ENCODE peak calls at places on chromosomes 5 and 9, in ten cellular contexts. R is heart left ventricle; P is cardiac muscle cell; K is CD4-positive, CD25-positive, alpha-beta regulatory T cell; C is uterus; S is right cardiac atrium; X is substantia nigra; J is thyroid gland; G is mesenchymal stem cell; E is breast epithelium. Z is an unnamed sample.
A peak's percentile ranks its signal among the peaks of the same experiment; 100 is the strongest.

GRCh38 chr5:135833961-135834638 is 363 bp upstream of the SLC25A48 start:
- DNase-seq in R (no peak), P (no peak), K (no peak), C (no peak), S (no peak), X (no peak), J (no peak), G (peak; percentile 44), E (no peak), Z (no peak)

GRCh38 chr9:113809192-113809482 is 67.0 kb upstream of the ZNF618 start:
- DNase-seq in R (no peak), P (no peak), K (no peak), C (no peak), S (no peak), X (no peak), J (no peak), G (no peak), E (no peak), Z (no peak)

GRCh38 chr9:124632077-124632621 is 125.0 kb upstream of the NR5A1 start:
- DNase-seq in R (no peak), P (peak; percentile 76), K (no peak), C (no peak), S (no peak), X (no peak), J (no peak), G (peak; percentile 46), E (no peak), Z (no peak)

GRCh38 chr5:168434746-168435321 is 51.4 kb upstream of the RARS1 start:
- DNase-seq in R (no peak), P (no peak), K (no peak), C (no peak), S (no peak), X (no peak), J (no peak), G (no peak), E (no peak), Z (no peak)

GRCh38 chr5:137115152-137115551 is 384.0 kb downstream of the SPOCK1 start:
- DNase-seq in R (no peak), P (no peak), K (no peak), C (no peak), S (no peak), X (no peak), J (no peak), G (no peak), E (no peak), Z (no peak)

GRCh38 chr5:173866249-173867172 is 21.6 kb upstream of the CPEB4 start:
- DNase-seq in R (no peak), P (no peak), K (no peak), C (no peak), S (peak; percentile 29), X (peak; percentile 72), J (no peak), G (no peak), E (no peak), Z (no peak)

GRCh38 chr9:137267933-137268355 is 9.6 kb upstream of the TOR4A start:
- DNase-seq in R (no peak), P (no peak), K (no peak), C (no peak), S (no peak), X (no peak), J (no peak), G (peak; percentile 79), E (no peak), Z (no peak)

GRCh38 chr5:72035831-72036230 is 71.4 kb upstream of the MAP1B start:
- DNase-seq in R (no peak), P (no peak), K (no peak), C (no peak), S (no peak), X (no peak), J (no peak), G (no peak), E (no peak), Z (no peak)

GRCh38 chr9:115278241-115279035 is 160.5 kb upstream of the TNC start:
- DNase-seq in R (no peak), P (no peak), K (no peak), C (no peak), S (no peak), X (no peak), J (no peak), G (no peak), E (no peak), Z (no peak)

GRCh38 chr9:127936347-127936852 is 1.3 kb downstream of the DPM2 start:
- DNase-seq in R (no peak), P (no peak), K (no peak), C (no peak), S (peak; percentile 13), X (no peak), J (no peak), G (no peak), E (no peak), Z (no peak)

GRCh38 chr9:30796806-30797205 is 1587.6 kb upstream of the ACO1 start:
- DNase-seq in R (no peak), P (no peak), K (no peak), C (no peak), S (no peak), X (no peak), J (no peak), G (no peak), E (no peak), Z (no peak)

GRCh38 chr5:75040973-75041372 is 11.4 kb downstream of the GCNT4 start:
- DNase-seq in R (no peak), P (peak; percentile 92), K (no peak), C (no peak), S (no peak), X (no peak), J (no peak), G (no peak), E (no peak), Z (peak; percentile 24)

GRCh38 chr9:91001146-91001611 is 199.6 kb downstream of the SYK start:
- DNase-seq in R (no peak), P (peak; percentile 31), K (no peak), C (no peak), S (no peak), X (no peak), J (peak; percentile 73), G (no peak), E (peak; percentile 87), Z (peak; percentile 99)

GRCh38 chr9:21831841-21832509 is 29.5 kb downstream of the MTAP start:
- DNase-seq in R (no peak), P (peak; percentile 78), K (no peak), C (no peak), S (no peak), X (no peak), J (no peak), G (peak; percentile 100), E (no peak), Z (peak; percentile 95)

GRCh38 chr5:37015795-37016666 is 139.5 kb downstream of the NIPBL start:
- DNase-seq in R (no peak), P (peak; percentile 25), K (no peak), C (no peak), S (no peak), X (no peak), J (no peak), G (no peak), E (no peak), Z (peak; percentile 8)

GRCh38 chr5:81140942-81141341 is 92.2 kb upstream of the CKMT2 start:
- DNase-seq in R (peak; percentile 45), P (peak; percentile 64), K (no peak), C (peak; percentile 23), S (peak; percentile 60), X (no peak), J (no peak), G (peak; percentile 26), E (no peak), Z (no peak)

DNA sequence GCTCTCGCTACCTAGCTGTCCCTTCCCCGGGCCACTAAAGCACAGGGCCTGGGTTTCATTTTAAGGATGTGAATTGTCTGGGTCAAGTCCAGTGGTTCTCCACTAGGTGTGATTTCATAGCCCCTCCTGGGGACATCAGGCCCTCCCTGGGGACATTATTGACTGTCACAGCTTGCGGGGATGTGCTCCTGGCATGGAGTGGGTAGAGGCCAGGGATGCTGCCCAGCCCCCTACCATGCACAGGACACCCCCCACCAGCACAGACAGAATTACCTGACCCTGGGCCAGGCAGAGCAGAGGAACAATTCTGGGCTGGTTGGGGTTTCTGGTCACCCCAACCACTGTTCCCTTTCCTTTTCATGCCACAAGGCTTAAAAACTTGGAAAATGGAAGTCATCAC is 4.1 kb downstream of the FAM78A start:
- DNase-seq in R (no peak), P (no peak), K (no peak), C (no peak), S (no peak), X (no peak), J (no peak), G (no peak), E (no peak), Z (no peak)
- H3K27ac ChIP-seq in R (peak overlapping the region; percentile 88), P (peak overlapping the region; percentile 5), K (peak overlapping the region; percentile 90), C (peak overlapping the region; percentile 49), S (peak overlapping the region; percentile 89), X (peak overlapping the region; percentile 45), J (peak overlapping the region; percentile 56), G (no peak overlapping the region), E (no peak overlapping the region), Z (no peak overlapping the region)

GRCh38 chr5:149143470-149143869 is 2.2 kb downstream of the ABLIM3 start:
- DNase-seq in R (no peak), P (peak; percentile 93), K (no peak), C (peak; percentile 60), S (no peak), X (no peak), J (no peak), G (peak; percentile 84), E (no peak), Z (no peak)
- H3K27ac ChIP-seq in R (peak overlapping the region; percentile 80), P (no peak overlapping the region), K (no peak overlapping the region), C (peak overlapping the region; percentile 87), S (peak overlapping the region; percentile 61), X (no peak overlapping the region), J (peak overlapping the region; percentile 81), G (peak overlapping the region; percentile 41), E (peak overlapping the region; percentile 46), Z (no peak overlapping the region)

DNA sequence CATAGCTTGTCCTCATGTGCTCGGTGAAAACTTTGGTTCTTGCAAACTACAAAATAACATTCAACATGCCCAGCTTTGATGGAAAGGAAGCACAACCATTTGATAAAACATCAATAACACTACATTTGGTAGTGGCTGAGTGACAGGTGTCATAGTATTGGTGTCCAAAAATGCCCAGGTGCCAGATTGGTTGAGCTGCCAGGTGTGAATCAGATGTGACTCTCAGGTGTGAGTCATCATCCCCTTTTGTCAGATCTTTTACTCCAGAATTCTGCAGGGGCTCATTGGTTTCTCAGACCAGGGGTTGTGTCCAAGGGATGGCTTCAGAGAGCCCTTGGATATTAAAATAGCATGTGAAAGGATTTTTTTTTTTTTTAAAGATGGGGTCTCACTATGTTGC is 22.5 kb upstream of the POMT1 start:
- DNase-seq in R (no peak), P (no peak), K (no peak), C (no peak), S (no peak), X (no peak), J (no peak), G (no peak), E (no peak), Z (peak; percentile 7)
- H3K27ac ChIP-seq in R (peak overlapping the region; percentile 78), P (no peak overlapping the region), K (no peak overlapping the region), C (no peak overlapping the region), S (no peak overlapping the region), X (no peak overlapping the region), J (no peak overlapping the region), G (no peak overlapping the region), E (peak overlapping the region; percentile 84), Z (no peak overlapping the region)

GRCh38 chr9:70410368-70410767 is 4.1 kb downstream of the KLF9 start:
- DNase-seq in R (no peak), P (peak; percentile 66), K (no peak), C (no peak), S (no peak), X (no peak), J (no peak), G (peak; percentile 70), E (no peak), Z (peak; percentile 7)
- H3K27ac ChIP-seq in R (peak overlapping the region; percentile 100), P (no peak overlapping the region), K (peak overlapping the region; percentile 97), C (peak overlapping the region; percentile 100), S (peak overlapping the region; percentile 65), X (peak overlapping the region; percentile 91), J (peak overlapping the region; percentile 100), G (no peak overlapping the region), E (peak overlapping the region; percentile 100), Z (peak overlapping the region; percentile 95)

Z was measured in foreskin keratinocyte.